ENCODE peak calls at places on chromosomes 12 and 14, in five cellular contexts. One of them, this sample, is unnamed.

GRCh38 chr12:118520428-118520827 is 144.1 kb downstream of the SUDS3 start:
- DNase-seq in HepG2: no peak
- DNase-seq in fibroblast of lung: no peak
- DNase-seq in SK-N-SH: no peak
- DNase-seq in A549: no peak
- DNase-seq in this sample: peak; percentile 1

GRCh38 chr12:1287446-1287975 is 296.5 kb downstream of the ERC1 start:
- DNase-seq in HepG2: no peak
- DNase-seq in fibroblast of lung: no peak
- DNase-seq in SK-N-SH: no peak
- DNase-seq in A549: no peak
- DNase-seq in this sample: no peak

GRCh38 chr14:61101803-61102548 is 120.9 kb downstream of the SLC38A6 start:
- DNase-seq in HepG2: no peak
- DNase-seq in fibroblast of lung: peak; percentile 76
- DNase-seq in SK-N-SH: no peak
- DNase-seq in A549: no peak
- DNase-seq in this sample: no peak

GRCh38 chr14:94767321-94767878 is 2.5 kb downstream of the GSC start:
- DNase-seq in HepG2: no peak
- DNase-seq in fibroblast of lung: no peak
- DNase-seq in SK-N-SH: no peak
- DNase-seq in A549: no peak
- DNase-seq in this sample: no peak

GRCh38 chr12:2008677-2009076 is 4.4 kb upstream of the DCP1B start:
- DNase-seq in HepG2: no peak
- DNase-seq in fibroblast of lung: peak; percentile 53
- DNase-seq in SK-N-SH: no peak
- DNase-seq in A549: no peak
- DNase-seq in this sample: no peak

GRCh38 chr12:115811066-115811465 is 466.4 kb downstream of the MED13L start:
- DNase-seq in HepG2: no peak
- DNase-seq in fibroblast of lung: no peak
- DNase-seq in SK-N-SH: no peak
- DNase-seq in A549: no peak
- DNase-seq in this sample: no peak

GRCh38 chr12:111976291-111976690 is 36.7 kb downstream of the TMEM116 start:
- DNase-seq in HepG2: no peak
- DNase-seq in fibroblast of lung: no peak
- DNase-seq in SK-N-SH: no peak
- DNase-seq in A549: no peak
- DNase-seq in this sample: no peak

GRCh38 chr14:37150414-37150813 is 22.0 kb downstream of the SLC25A21 start:
- DNase-seq in HepG2: peak; percentile 63
- DNase-seq in fibroblast of lung: peak; percentile 34
- DNase-seq in SK-N-SH: peak; percentile 5
- DNase-seq in A549: peak; percentile 44
- DNase-seq in this sample: no peak

GRCh38 chr14:59771577-59771976 is 99.0 kb downstream of the RTN1 start:
- DNase-seq in HepG2: no peak
- DNase-seq in fibroblast of lung: peak; percentile 87
- DNase-seq in SK-N-SH: peak; percentile 50
- DNase-seq in A549: no peak
- DNase-seq in this sample: no peak

GRCh38 chr14:100873083-100873482 is 30.4 kb downstream of the RTL1 start:
- DNase-seq in HepG2: no peak
- DNase-seq in fibroblast of lung: no peak
- DNase-seq in SK-N-SH: no peak
- DNase-seq in A549: no peak
- DNase-seq in this sample: peak; percentile 88

GRCh38 chr12:89156862-89157262 is 195.4 kb downstream of the DUSP6 start:
- DNase-seq in HepG2: no peak
- DNase-seq in fibroblast of lung: peak; percentile 79
- DNase-seq in SK-N-SH: no peak
- DNase-seq in A549: no peak
- DNase-seq in this sample: no peak

GRCh38 chr14:90850487-90850886 is 34.3 kb upstream of the TTC7B start:
- DNase-seq in HepG2: peak; percentile 30
- DNase-seq in fibroblast of lung: peak; percentile 77
- DNase-seq in SK-N-SH: no peak
- DNase-seq in A549: no peak
- DNase-seq in this sample: peak; percentile 49

GRCh38 chr12:99658950-99659349 is 11.4 kb downstream of the GARIN6 start:
- DNase-seq in HepG2: no peak
- DNase-seq in fibroblast of lung: peak; percentile 9
- DNase-seq in SK-N-SH: no peak
- DNase-seq in A549: no peak
- DNase-seq in this sample: no peak

GRCh38 chr12:54592316-54592715 is 3.9 kb upstream of the PPP1R1A start:
- DNase-seq in HepG2: no peak
- DNase-seq in fibroblast of lung: peak; percentile 13
- DNase-seq in SK-N-SH: no peak
- DNase-seq in A549: no peak
- DNase-seq in this sample: no peak

GRCh38 chr12:30573145-30573544 is 122.5 kb downstream of the IPO8 start:
- DNase-seq in HepG2: no peak
- DNase-seq in fibroblast of lung: no peak
- DNase-seq in SK-N-SH: no peak
- DNase-seq in A549: no peak
- DNase-seq in this sample: no peak

GRCh38 chr12:106296179-106296877 is 6.2 kb upstream of the TCP11L2 start:
- DNase-seq in HepG2: peak; percentile 80
- DNase-seq in fibroblast of lung: peak; percentile 81
- DNase-seq in SK-N-SH: no peak
- DNase-seq in A549: peak; percentile 39
- DNase-seq in this sample: peak; percentile 76

GRCh38 chr12:54750-55535 is 11.6 kb upstream of the IQSEC3 start:
- DNase-seq in HepG2: no peak
- DNase-seq in fibroblast of lung: no peak
- DNase-seq in SK-N-SH: no peak
- DNase-seq in A549: no peak
- DNase-seq in this sample: peak; percentile 53

GRCh38 chr14:70188292-70188607 is 501 bp downstream of the SLC8A3 start:
- DNase-seq in HepG2: no peak
- DNase-seq in fibroblast of lung: peak; percentile 9
- DNase-seq in SK-N-SH: peak; percentile 71
- DNase-seq in A549: no peak
- DNase-seq in this sample: peak; percentile 88

GRCh38 chr14:57869530-57870088 is 3.7 kb upstream of the SLC35F4 start:
- DNase-seq in HepG2: no peak
- DNase-seq in fibroblast of lung: no peak
- DNase-seq in SK-N-SH: no peak
- DNase-seq in A549: no peak
- DNase-seq in this sample: no peak

GRCh38 chr14:88840926-88841325 is 16.5 kb downstream of the TTC8 start:
- DNase-seq in HepG2: no peak
- DNase-seq in fibroblast of lung: no peak
- DNase-seq in SK-N-SH: no peak
- DNase-seq in A549: no peak
- DNase-seq in this sample: no peak

GRCh38 chr14:88844980-88845491 is 20.6 kb downstream of the TTC8 start:
- DNase-seq in HepG2: no peak
- DNase-seq in fibroblast of lung: no peak
- DNase-seq in SK-N-SH: no peak
- DNase-seq in A549: no peak
- DNase-seq in this sample: no peak

GRCh38 chr14:88838015-88838414 is 13.6 kb downstream of the TTC8 start:
- DNase-seq in HepG2: no peak
- DNase-seq in fibroblast of lung: peak; percentile 68
- DNase-seq in SK-N-SH: no peak
- DNase-seq in A549: no peak
- DNase-seq in this sample: no peak

GRCh38 chr14:88841741-88842140 is 17.3 kb downstream of the TTC8 start:
- DNase-seq in HepG2: no peak
- DNase-seq in fibroblast of lung: peak; percentile 65
- DNase-seq in SK-N-SH: no peak
- DNase-seq in A549: no peak
- DNase-seq in this sample: no peak

GRCh38 chr14:88842414-88842813 is 18.0 kb downstream of the TTC8 start:
- DNase-seq in HepG2: no peak
- DNase-seq in fibroblast of lung: peak; percentile 17
- DNase-seq in SK-N-SH: no peak
- DNase-seq in A549: no peak
- DNase-seq in this sample: no peak
- TF ChIP-seq CTCF in HepG2: no peak
- TF ChIP-seq CTCF in fibroblast of lung: no peak
- TF ChIP-seq CTCF in SK-N-SH: no peak
- TF ChIP-seq CTCF in A549: no peak
- TF ChIP-seq CTCF in this sample: no peak

DNA sequence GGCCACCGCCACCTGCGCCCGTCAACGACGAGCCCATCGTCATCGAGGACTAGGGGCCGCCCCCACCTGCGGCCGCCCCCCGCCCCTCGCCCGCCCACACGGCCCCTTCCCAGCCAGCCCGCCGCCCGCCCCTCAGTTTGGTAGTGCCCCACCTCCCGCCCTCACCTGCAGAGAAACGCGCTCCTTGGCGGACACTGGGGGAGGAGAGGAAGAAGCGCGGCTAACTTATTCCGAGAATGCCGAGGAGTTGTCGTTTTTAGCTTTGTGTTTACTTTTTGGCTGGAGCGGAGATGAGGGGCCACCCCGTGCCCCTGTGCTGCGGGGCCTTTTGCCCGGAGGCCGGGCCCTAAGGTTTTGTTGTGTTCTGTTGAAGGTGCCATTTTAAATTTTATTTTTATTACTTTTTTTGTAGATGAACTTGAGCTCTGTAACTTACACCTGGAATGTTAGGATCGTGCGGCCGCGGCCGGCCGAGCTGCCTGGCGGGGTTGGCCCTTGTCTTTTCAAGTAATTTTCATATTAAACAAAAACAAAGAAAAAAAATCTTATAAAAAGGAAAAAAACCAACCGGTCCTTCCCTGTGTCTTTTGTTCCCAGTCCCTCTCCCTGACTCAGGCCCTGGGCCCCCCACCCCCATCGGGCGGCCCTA is 4.3 kb upstream of the CRIP2 start:
- DNase-seq in HepG2: no peak
- DNase-seq in fibroblast of lung: no peak
- DNase-seq in SK-N-SH: no peak
- DNase-seq in A549: no peak
- DNase-seq in this sample: no peak
- H3K4me1 ChIP-seq in HepG2: peaks cover 14% of the 10 kb centered on the region
- H3K4me1 ChIP-seq in fibroblast of lung: peaks cover 18% of the 10 kb centered on the region
- H3K4me1 ChIP-seq in SK-N-SH: peaks cover 5% of the 10 kb centered on the region
- H3K4me1 ChIP-seq in A549: peaks cover 36% of the 10 kb centered on the region
- H3K4me1 ChIP-seq in this sample: peaks cover 7% of the 10 kb centered on the region

GRCh38 chr12:67275380-67275913 is 6.3 kb downstream of the CAND1 start:
- DNase-seq in HepG2: peak; percentile 46
- DNase-seq in fibroblast of lung: peak; percentile 43
- DNase-seq in SK-N-SH: no peak
- DNase-seq in A549: no peak
- DNase-seq in this sample: no peak
- H3K4me2 ChIP-seq in HepG2: no peak overlapping the region
- H3K4me2 ChIP-seq in fibroblast of lung: peak overlapping the region; percentile 33
- H3K4me2 ChIP-seq in SK-N-SH: peak overlapping the region; percentile 1
- H3K4me2 ChIP-seq in A549: peak overlapping the region; percentile 37
- H3K4me2 ChIP-seq in this sample: no peak overlapping the region

DNA sequence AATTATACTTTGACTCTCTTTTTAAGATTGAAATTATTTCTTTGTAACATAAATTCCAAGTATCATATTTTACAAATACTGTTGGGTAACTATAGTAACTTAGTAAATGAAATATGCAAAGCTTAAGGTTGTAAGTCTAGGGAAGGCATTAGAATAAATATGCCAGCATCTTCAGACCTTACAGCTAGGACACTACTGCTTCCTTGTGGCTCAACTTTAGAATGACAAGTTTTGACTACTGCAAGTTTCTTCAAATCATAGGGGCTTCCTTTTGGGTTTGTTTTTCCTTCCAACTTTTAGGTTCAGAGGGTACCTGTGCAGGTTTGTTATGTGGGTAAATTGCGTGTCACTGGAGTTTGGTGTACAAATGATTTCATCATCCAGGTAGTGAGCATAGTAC is 17.7 kb upstream of the ANP32D start:
- DNase-seq in HepG2: peak; percentile 5
- DNase-seq in fibroblast of lung: peak; percentile 19
- DNase-seq in SK-N-SH: no peak
- DNase-seq in A549: no peak
- DNase-seq in this sample: peak; percentile 5
- TF ChIP-seq CTCF in HepG2: peak; percentile 52
- TF ChIP-seq CTCF in fibroblast of lung: peak; percentile 4
- TF ChIP-seq CTCF in SK-N-SH: peak; percentile 53
- TF ChIP-seq CTCF in A549: peak; percentile 17
- TF ChIP-seq CTCF in this sample: peak; percentile 51

GRCh38 chr12:6699989-6700645 is 498 bp downstream of the PIANP start:
- DNase-seq in HepG2: no peak
- DNase-seq in fibroblast of lung: no peak
- DNase-seq in SK-N-SH: peak; percentile 86
- DNase-seq in A549: no peak
- DNase-seq in this sample: peak; percentile 87

GRCh38 chr12:6700646-6701051 is at the start of gene PIANP:
- DNase-seq in HepG2: no peak
- DNase-seq in fibroblast of lung: peak; percentile 34
- DNase-seq in SK-N-SH: peak; percentile 92
- DNase-seq in A549: peak; percentile 30
- DNase-seq in this sample: peak; percentile 89

GRCh38 chr12:6698352-6699046 is 2.1 kb downstream of the PIANP start:
- DNase-seq in HepG2: no peak
- DNase-seq in fibroblast of lung: no peak
- DNase-seq in SK-N-SH: no peak
- DNase-seq in A549: no peak
- DNase-seq in this sample: peak; percentile 74

GRCh38 chr12:6697584-6698351 is 2.8 kb downstream of the PIANP start:
- DNase-seq in HepG2: peak; percentile 45
- DNase-seq in fibroblast of lung: peak; percentile 40
- DNase-seq in SK-N-SH: peak; percentile 75
- DNase-seq in A549: peak; percentile 82
- DNase-seq in this sample: peak; percentile 99

DNA sequence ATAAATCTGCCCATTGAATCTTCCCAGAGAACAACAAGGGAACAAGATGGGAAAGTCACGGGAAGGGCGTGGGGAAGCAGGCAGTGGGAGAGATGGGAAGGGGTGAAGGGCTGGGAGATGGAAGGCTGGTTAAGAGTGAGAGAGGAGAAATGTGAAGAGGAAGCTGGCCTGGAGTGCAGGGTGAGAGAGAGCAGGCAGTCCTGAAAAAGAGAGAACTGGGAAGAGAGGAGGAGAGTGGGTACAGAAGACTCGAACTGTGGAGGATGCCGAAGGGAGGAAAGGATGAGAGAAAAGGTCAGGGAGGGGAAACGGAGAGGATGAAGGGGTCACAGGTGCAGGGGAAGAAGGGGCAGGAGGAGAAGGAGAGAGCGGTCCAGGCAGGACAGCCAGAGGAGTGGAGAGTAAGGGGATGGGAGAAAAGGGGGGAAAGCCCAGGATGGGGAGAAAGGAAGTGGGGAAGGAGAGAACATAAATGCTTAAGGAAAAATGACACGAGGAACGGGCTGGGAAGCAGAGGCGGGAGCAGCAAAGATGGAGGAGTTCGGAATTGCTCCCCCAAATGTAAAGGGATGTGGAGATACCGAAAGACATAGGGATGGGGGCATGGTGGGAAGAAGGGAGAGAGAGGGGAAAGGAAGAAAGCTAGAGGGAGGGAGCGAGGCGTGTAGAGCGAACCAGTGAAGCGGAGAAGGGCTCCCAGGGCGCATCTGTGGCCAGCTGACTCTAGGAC is 1.2 kb downstream of the PIANP start:
- DNase-seq in HepG2: no peak
- DNase-seq in fibroblast of lung: no peak
- DNase-seq in SK-N-SH: no peak
- DNase-seq in A549: no peak
- DNase-seq in this sample: peak; percentile 69
- H3K4me1 ChIP-seq in HepG2: peaks cover 28% of the 10 kb centered on the region
- H3K4me1 ChIP-seq in fibroblast of lung: peaks cover 6% of the 10 kb centered on the region
- H3K4me1 ChIP-seq in SK-N-SH: peaks cover 6% of the 10 kb centered on the region
- H3K4me1 ChIP-seq in A549: peaks cover 14% of the 10 kb centered on the region
- H3K4me1 ChIP-seq in this sample: peaks cover 5% of the 10 kb centered on the region